ENCODE peak calls at places on chromosomes 4 and X, in eight cellular contexts. One of them, this sample, is unnamed.

GRCh38 chr4:12926189-12927066 is 557.7 kb downstream of the RAB28 start:
- DNase-seq in thoracic aorta: no peak
- DNase-seq in fibroblast of mammary gland: no peak
- DNase-seq in mammary epithelial cell: no peak
- DNase-seq in CD8-positive, alpha-beta T cell: no peak
- DNase-seq in endodermal cell: no peak
- DNase-seq in BJ: no peak
- DNase-seq in sigmoid colon: no peak
- DNase-seq in this sample: no peak

GRCh38 chrX:47293106-47293505 is 60.3 kb downstream of the USP11 start:
- DNase-seq in sigmoid colon: no peak
- DNase-seq in fibroblast of mammary gland: no peak
- DNase-seq in BJ: no peak
- DNase-seq in CD8-positive, alpha-beta T cell: no peak
- DNase-seq in mammary epithelial cell: no peak
- DNase-seq in thoracic aorta: no peak
- DNase-seq in endodermal cell: no peak
- DNase-seq in this sample: no peak

GRCh38 chr4:158314756-158315487 is 104.6 kb downstream of the TMEM144 start:
- DNase-seq in CD8-positive, alpha-beta T cell: no peak
- DNase-seq in thoracic aorta: no peak
- DNase-seq in mammary epithelial cell: peak
- DNase-seq in BJ: peak
- DNase-seq in fibroblast of mammary gland: peak
- DNase-seq in sigmoid colon: no peak
- DNase-seq in endodermal cell: no peak
- DNase-seq in this sample: no peak

GRCh38 chr4:89482248-89482647 is 174.6 kb upstream of the GPRIN3 start:
- DNase-seq in mammary epithelial cell: peak
- DNase-seq in BJ: no peak
- DNase-seq in thoracic aorta: no peak
- DNase-seq in fibroblast of mammary gland: peak
- DNase-seq in sigmoid colon: no peak
- DNase-seq in endodermal cell: peak
- DNase-seq in CD8-positive, alpha-beta T cell: no peak
- DNase-seq in this sample: no peak

GRCh38 chr4:138910914-138911336 is 104.7 kb upstream of the NOCT start:
- DNase-seq in endodermal cell: peak
- DNase-seq in CD8-positive, alpha-beta T cell: no peak
- DNase-seq in BJ: peak
- DNase-seq in sigmoid colon: peak
- DNase-seq in thoracic aorta: peak
- DNase-seq in mammary epithelial cell: peak
- DNase-seq in fibroblast of mammary gland: peak
- DNase-seq in this sample: peak

GRCh38 chr4:176262243-176262642 is 6.8 kb downstream of the ASB5 start:
- DNase-seq in thoracic aorta: no peak
- DNase-seq in fibroblast of mammary gland: no peak
- DNase-seq in mammary epithelial cell: no peak
- DNase-seq in CD8-positive, alpha-beta T cell: no peak
- DNase-seq in BJ: no peak
- DNase-seq in endodermal cell: no peak
- DNase-seq in sigmoid colon: no peak
- DNase-seq in this sample: no peak

GRCh38 chr4:67638157-67638556 is 62.8 kb downstream of the UBA6 start:
- DNase-seq in sigmoid colon: no peak
- DNase-seq in mammary epithelial cell: no peak
- DNase-seq in CD8-positive, alpha-beta T cell: no peak
- DNase-seq in fibroblast of mammary gland: no peak
- DNase-seq in BJ: no peak
- DNase-seq in thoracic aorta: no peak
- DNase-seq in endodermal cell: peak
- DNase-seq in this sample: no peak

GRCh38 chr4:104128031-104128849 is 366.5 kb downstream of the CXXC4 start:
- DNase-seq in fibroblast of mammary gland: no peak
- DNase-seq in endodermal cell: no peak
- DNase-seq in sigmoid colon: no peak
- DNase-seq in thoracic aorta: no peak
- DNase-seq in BJ: no peak
- DNase-seq in CD8-positive, alpha-beta T cell: no peak
- DNase-seq in mammary epithelial cell: no peak
- DNase-seq in this sample: no peak

GRCh38 chr4:136484996-136485395 is 1047.3 kb downstream of the PCDH18 start:
- DNase-seq in BJ: no peak
- DNase-seq in sigmoid colon: no peak
- DNase-seq in mammary epithelial cell: no peak
- DNase-seq in fibroblast of mammary gland: no peak
- DNase-seq in endodermal cell: no peak
- DNase-seq in CD8-positive, alpha-beta T cell: no peak
- DNase-seq in thoracic aorta: no peak
- DNase-seq in this sample: no peak

GRCh38 chrX:118116308-118117068 is at the start of gene KLHL13:
- DNase-seq in sigmoid colon: peak
- DNase-seq in CD8-positive, alpha-beta T cell: peak
- DNase-seq in mammary epithelial cell: peak
- DNase-seq in BJ: no peak
- DNase-seq in endodermal cell: peak
- DNase-seq in fibroblast of mammary gland: peak
- DNase-seq in thoracic aorta: no peak
- DNase-seq in this sample: peak

GRCh38 chr4:61210186-61210939 is 10.2 kb downstream of the ADGRL3 start:
- DNase-seq in BJ: no peak
- DNase-seq in mammary epithelial cell: no peak
- DNase-seq in sigmoid colon: no peak
- DNase-seq in thoracic aorta: no peak
- DNase-seq in fibroblast of mammary gland: no peak
- DNase-seq in endodermal cell: peak
- DNase-seq in CD8-positive, alpha-beta T cell: no peak
- DNase-seq in this sample: no peak

GRCh38 chrX:153671589-153672530 is 1.8 kb downstream of the PNCK start:
- DNase-seq in CD8-positive, alpha-beta T cell: peak
- DNase-seq in fibroblast of mammary gland: no peak
- DNase-seq in thoracic aorta: no peak
- DNase-seq in mammary epithelial cell: no peak
- DNase-seq in sigmoid colon: peak
- DNase-seq in endodermal cell: peak
- DNase-seq in BJ: no peak
- DNase-seq in this sample: peak

GRCh38 chrX:42746606-42747005 is 31.4 kb downstream of the PPP1R2C start:
- DNase-seq in thoracic aorta: no peak
- DNase-seq in mammary epithelial cell: no peak
- DNase-seq in BJ: peak
- DNase-seq in fibroblast of mammary gland: peak
- DNase-seq in sigmoid colon: no peak
- DNase-seq in CD8-positive, alpha-beta T cell: no peak
- DNase-seq in endodermal cell: no peak
- DNase-seq in this sample: no peak

GRCh38 chrX:28552882-28553829 is 34.1 kb upstream of the IL1RAPL1 start:
- DNase-seq in sigmoid colon: no peak
- DNase-seq in CD8-positive, alpha-beta T cell: no peak
- DNase-seq in mammary epithelial cell: no peak
- DNase-seq in thoracic aorta: no peak
- DNase-seq in endodermal cell: no peak
- DNase-seq in fibroblast of mammary gland: no peak
- DNase-seq in BJ: no peak
- DNase-seq in this sample: no peak

GRCh38 chr4:168712316-168712855 is 215.5 kb downstream of the PALLD start:
- DNase-seq in fibroblast of mammary gland: no peak
- DNase-seq in endodermal cell: no peak
- DNase-seq in mammary epithelial cell: no peak
- DNase-seq in sigmoid colon: no peak
- DNase-seq in CD8-positive, alpha-beta T cell: no peak
- DNase-seq in BJ: no peak
- DNase-seq in thoracic aorta: no peak
- DNase-seq in this sample: no peak

GRCh38 chr4:1200425-1201035 is 28.1 kb upstream of the SPON2 start:
- DNase-seq in BJ: peak
- DNase-seq in fibroblast of mammary gland: peak
- DNase-seq in mammary epithelial cell: no peak
- DNase-seq in CD8-positive, alpha-beta T cell: peak
- DNase-seq in thoracic aorta: no peak
- DNase-seq in endodermal cell: peak
- DNase-seq in sigmoid colon: peak
- DNase-seq in this sample: peak

GRCh38 chrX:37959212-37960021 is 46.9 kb upstream of the SYTL5 start:
- DNase-seq in fibroblast of mammary gland: no peak
- DNase-seq in mammary epithelial cell: no peak
- DNase-seq in sigmoid colon: no peak
- DNase-seq in thoracic aorta: no peak
- DNase-seq in endodermal cell: no peak
- DNase-seq in CD8-positive, alpha-beta T cell: no peak
- DNase-seq in BJ: no peak
- DNase-seq in this sample: no peak

GRCh38 chr4:6527259-6527658 is 47.7 kb upstream of the MAN2B2 start:
- DNase-seq in CD8-positive, alpha-beta T cell: no peak
- DNase-seq in mammary epithelial cell: no peak
- DNase-seq in sigmoid colon: peak
- DNase-seq in endodermal cell: peak
- DNase-seq in fibroblast of mammary gland: no peak
- DNase-seq in BJ: no peak
- DNase-seq in thoracic aorta: no peak
- DNase-seq in this sample: no peak

GRCh38 chrX:1388651-1389050 is 3.3 kb downstream of the SLC25A6 start:
- DNase-seq in CD8-positive, alpha-beta T cell: no peak
- DNase-seq in mammary epithelial cell: no peak
- DNase-seq in sigmoid colon: no peak
- DNase-seq in thoracic aorta: no peak
- DNase-seq in endodermal cell: peak
- DNase-seq in fibroblast of mammary gland: no peak
- DNase-seq in BJ: no peak
- DNase-seq in this sample: no peak

GRCh38 chr4:41745292-41746024 is 3.1 kb downstream of the PHOX2B start:
- DNase-seq in sigmoid colon: no peak
- DNase-seq in CD8-positive, alpha-beta T cell: no peak
- DNase-seq in BJ: no peak
- DNase-seq in thoracic aorta: no peak
- DNase-seq in fibroblast of mammary gland: no peak
- DNase-seq in endodermal cell: peak
- DNase-seq in mammary epithelial cell: no peak
- DNase-seq in this sample: no peak

GRCh38 chr4:41746440-41747229 is 1.9 kb downstream of the PHOX2B start:
- DNase-seq in sigmoid colon: no peak
- DNase-seq in mammary epithelial cell: no peak
- DNase-seq in endodermal cell: peak
- DNase-seq in BJ: no peak
- DNase-seq in CD8-positive, alpha-beta T cell: no peak
- DNase-seq in fibroblast of mammary gland: no peak
- DNase-seq in thoracic aorta: no peak
- DNase-seq in this sample: no peak

GRCh38 chr4:41746025-41746439 is 2.5 kb downstream of the PHOX2B start:
- DNase-seq in thoracic aorta: no peak
- DNase-seq in mammary epithelial cell: no peak
- DNase-seq in CD8-positive, alpha-beta T cell: no peak
- DNase-seq in sigmoid colon: no peak
- DNase-seq in fibroblast of mammary gland: no peak
- DNase-seq in endodermal cell: peak
- DNase-seq in BJ: no peak
- DNase-seq in this sample: no peak

GRCh38 chr4:41747230-41748055 is 1.1 kb downstream of the PHOX2B start:
- DNase-seq in BJ: no peak
- DNase-seq in mammary epithelial cell: no peak
- DNase-seq in CD8-positive, alpha-beta T cell: no peak
- DNase-seq in thoracic aorta: no peak
- DNase-seq in endodermal cell: peak
- DNase-seq in fibroblast of mammary gland: no peak
- DNase-seq in sigmoid colon: no peak
- DNase-seq in this sample: no peak

GRCh38 chr4:41744572-41745291 is 3.8 kb downstream of the PHOX2B start:
- DNase-seq in sigmoid colon: no peak
- DNase-seq in fibroblast of mammary gland: no peak
- DNase-seq in endodermal cell: peak
- DNase-seq in BJ: no peak
- DNase-seq in CD8-positive, alpha-beta T cell: no peak
- DNase-seq in mammary epithelial cell: no peak
- DNase-seq in thoracic aorta: no peak
- DNase-seq in this sample: no peak
- H3K4me3 ChIP-seq in sigmoid colon: no peak
- H3K4me3 ChIP-seq in fibroblast of mammary gland: no peak
- H3K4me3 ChIP-seq in endodermal cell: no peak
- H3K4me3 ChIP-seq in BJ: no peak
- H3K4me3 ChIP-seq in CD8-positive, alpha-beta T cell: no peak
- H3K4me3 ChIP-seq in mammary epithelial cell: no peak
- H3K4me3 ChIP-seq in thoracic aorta: no peak
- H3K4me3 ChIP-seq in this sample: no peak

GRCh38 chrX:49868739-49869138 is 10.5 kb upstream of the USP27X start:
- DNase-seq in thoracic aorta: no peak
- DNase-seq in fibroblast of mammary gland: no peak
- DNase-seq in BJ: no peak
- DNase-seq in sigmoid colon: no peak
- DNase-seq in CD8-positive, alpha-beta T cell: no peak
- DNase-seq in endodermal cell: no peak
- DNase-seq in mammary epithelial cell: no peak
- DNase-seq in this sample: no peak
- TF ChIP-seq CTCF in thoracic aorta: no peak
- TF ChIP-seq CTCF in fibroblast of mammary gland: no peak
- TF ChIP-seq CTCF in BJ: no peak
- TF ChIP-seq CTCF in sigmoid colon: no peak
- TF ChIP-seq CTCF in CD8-positive, alpha-beta T cell: no peak
- TF ChIP-seq CTCF in endodermal cell: no peak
- TF ChIP-seq CTCF in mammary epithelial cell: no peak
- TF ChIP-seq CTCF in this sample: no peak

DNA sequence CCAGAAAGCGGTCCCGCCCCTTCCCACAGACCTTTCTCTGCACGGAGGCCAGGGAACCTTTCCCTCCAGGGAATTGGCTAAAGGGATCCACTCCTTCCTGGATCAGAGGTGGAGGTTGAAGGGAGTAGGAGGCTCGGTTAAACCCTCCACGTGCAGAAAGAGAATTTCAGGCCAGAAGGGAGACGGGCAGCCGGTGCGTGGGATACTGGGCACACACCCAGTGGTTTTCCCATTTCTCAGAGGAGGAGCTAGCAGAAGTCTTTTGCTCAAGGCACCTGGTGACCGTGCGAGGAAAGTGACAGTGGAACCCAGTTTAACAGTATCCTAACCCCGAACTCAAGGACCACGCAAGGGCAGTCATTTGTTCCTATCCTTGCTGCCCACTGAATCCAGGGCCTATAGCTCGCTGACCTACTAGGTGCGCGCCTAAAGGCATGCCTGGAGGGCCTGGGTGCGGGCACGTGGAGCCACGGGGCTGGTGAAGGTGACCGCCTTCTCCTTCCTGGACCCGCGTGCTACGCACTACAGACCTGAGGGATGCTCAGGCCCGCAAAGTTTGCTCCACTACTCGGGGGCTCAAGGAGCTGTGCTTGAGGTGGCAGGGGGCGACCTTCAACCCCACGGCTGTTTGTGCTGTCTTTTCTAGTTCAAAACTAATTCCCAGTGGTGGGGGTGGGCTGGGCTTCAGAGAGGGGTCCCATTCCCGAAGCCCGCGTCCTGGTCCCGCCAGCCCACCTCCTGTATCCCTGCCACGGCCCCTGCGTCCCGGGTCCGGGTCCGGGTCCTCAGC is 584 bp upstream of the AFF2 start:
- DNase-seq in thoracic aorta: no peak
- DNase-seq in sigmoid colon: no peak
- DNase-seq in BJ: no peak
- DNase-seq in mammary epithelial cell: no peak
- DNase-seq in CD8-positive, alpha-beta T cell: no peak
- DNase-seq in endodermal cell: peak
- DNase-seq in fibroblast of mammary gland: no peak
- DNase-seq in this sample: no peak
- H3K4me3 ChIP-seq in thoracic aorta: peak
- H3K4me3 ChIP-seq in sigmoid colon: peak
- H3K4me3 ChIP-seq in BJ: peak
- H3K4me3 ChIP-seq in mammary epithelial cell: peak
- H3K4me3 ChIP-seq in CD8-positive, alpha-beta T cell: no peak
- H3K4me3 ChIP-seq in endodermal cell: no peak
- H3K4me3 ChIP-seq in fibroblast of mammary gland: no peak
- H3K4me3 ChIP-seq in this sample: peak

GRCh38 chr4:26235500-26235899 is 85.3 kb upstream of the RBPJ start:
- DNase-seq in sigmoid colon: peak
- DNase-seq in endodermal cell: no peak
- DNase-seq in CD8-positive, alpha-beta T cell: no peak
- DNase-seq in BJ: no peak
- DNase-seq in thoracic aorta: no peak
- DNase-seq in fibroblast of mammary gland: peak
- DNase-seq in mammary epithelial cell: peak
- DNase-seq in this sample: no peak
- TF ChIP-seq CTCF in sigmoid colon: no peak
- TF ChIP-seq CTCF in endodermal cell: no peak
- TF ChIP-seq CTCF in CD8-positive, alpha-beta T cell: no peak
- TF ChIP-seq CTCF in BJ: peak
- TF ChIP-seq CTCF in thoracic aorta: no peak
- TF ChIP-seq CTCF in fibroblast of mammary gland: peak
- TF ChIP-seq CTCF in mammary epithelial cell: peak
- TF ChIP-seq CTCF in this sample: no peak